ENCODE peak calls at places on chromosomes 11 and 22, in six cellular contexts. M, P, H, F, O and S are unnamed samples.

GRCh38 chr22:36469094-36469710 is 12.2 kb downstream of the TXN2 start:
- DNase-seq in P (no peak), O (no peak), M (no peak), F (no peak), H (no peak), S (no peak)

GRCh38 chr11:130042093-130042591 is 27.6 kb upstream of the APLP2 start:
- DNase-seq in M (no peak), O (peak; percentile 14), F (no peak), H (no peak), P (peak; percentile 92), S (no peak)

GRCh38 chr22:46087816-46088277 is 62.5 kb upstream of the PPARA start:
- DNase-seq in P (peak; percentile 90), O (no peak), F (no peak), M (peak; percentile 84), H (peak; percentile 88), S (peak; percentile 96)

GRCh38 chr11:4983851-4984250 is 10.8 kb upstream of the OR51L1 start:
- DNase-seq in F (no peak), M (no peak), P (no peak), O (no peak), H (no peak), S (no peak)

GRCh38 chr11:111077938-111078337 is 167.6 kb upstream of the POU2AF2 start:
- DNase-seq in H (no peak), O (no peak), P (no peak), M (no peak), F (peak; percentile 6), S (no peak)

GRCh38 chr11:125743681-125744080 is 2.4 kb upstream of the PATE1 start:
- DNase-seq in H (no peak), O (peak; percentile 54), F (no peak), P (no peak), M (no peak), S (no peak)

GRCh38 chr22:44926124-44926475 is 83.7 kb downstream of the PHF21B start:
- DNase-seq in F (no peak), O (peak; percentile 26), M (peak; percentile 40), P (no peak), H (no peak), S (no peak)

GRCh38 chr22:48959496-48959895 is 868.2 kb downstream of the BRD1 start:
- DNase-seq in O (no peak), F (no peak), M (peak; percentile 34), P (no peak), H (peak; percentile 9), S (peak; percentile 33)

GRCh38 chr22:37559901-37560681 is at the start of gene CDC42EP1:
- DNase-seq in P (no peak), H (peak; percentile 74), M (peak; percentile 87), F (peak; percentile 59), O (no peak), S (no peak)

GRCh38 chr11:111734383-111735261 is 31.6 kb downstream of the PPP2R1B start:
- DNase-seq in M (no peak), F (no peak), P (no peak), O (no peak), H (no peak), S (no peak)

GRCh38 chr11:70255717-70256116 is 14.8 kb upstream of the PPFIA1 start:
- DNase-seq in P (no peak), M (no peak), F (no peak), H (no peak), O (no peak), S (no peak)

GRCh38 chr11:69887841-69888670 is 68.8 kb upstream of the FGF3 start:
- DNase-seq in P (no peak), H (no peak), F (no peak), M (no peak), O (no peak), S (no peak)

GRCh38 chr11:88194990-88195389 is 19.7 kb upstream of the RAB38 start:
- DNase-seq in P (no peak), O (no peak), F (no peak), M (no peak), H (no peak), S (no peak)

GRCh38 chr11:1889941-1890855 is 1.5 kb downstream of the PRR33 start:
- DNase-seq in H (no peak), P (no peak), O (no peak), M (peak; percentile 57), F (no peak), S (no peak)

GRCh38 chr11:128775513-128775912 is 81.6 kb downstream of the FLI1 start:
- DNase-seq in P (peak; percentile 36), H (no peak), F (no peak), O (no peak), M (no peak), S (no peak)

GRCh38 chr22:30315962-30316576 is 10.7 kb downstream of the TBC1D10A start:
- DNase-seq in H (no peak), O (no peak), P (no peak), F (no peak), M (no peak), S (no peak)

GRCh38 chr11:115552151-115552550 is 47.9 kb upstream of the CADM1 start:
- DNase-seq in P (no peak), F (no peak), O (no peak), H (no peak), M (no peak), S (no peak)

GRCh38 chr11:221539-221938 is 14.0 kb downstream of the RIC8A start:
- DNase-seq in O (no peak), H (no peak), P (no peak), M (no peak), F (no peak), S (no peak)

GRCh38 chr11:18264677-18265542 is 1.2 kb upstream of the SAA1 start:
- DNase-seq in P (no peak), O (no peak), H (no peak), F (no peak), M (no peak), S (no peak)

GRCh38 chr11:66721939-66722338 is 7.1 kb downstream of the SPTBN2 start:
- DNase-seq in M (peak; percentile 22), O (no peak), F (no peak), H (no peak), P (no peak), S (no peak)

GRCh38 chr11:60897496-60897895 is 8.9 kb downstream of the PRPF19 start:
- DNase-seq in F (no peak), P (no peak), H (no peak), O (no peak), M (no peak), S (no peak)

GRCh38 chr11:17741487-17741886 is 6.9 kb downstream of the KCNC1 start:
- DNase-seq in P (no peak), M (peak; percentile 31), O (no peak), F (no peak), H (no peak), S (no peak)

GRCh38 chr22:38347181-38347943 is 30.1 kb upstream of the CSNK1E start:
- DNase-seq in O (no peak), M (peak; percentile 50), P (no peak), H (peak; percentile 20), F (no peak), S (peak; percentile 49)

DNA sequence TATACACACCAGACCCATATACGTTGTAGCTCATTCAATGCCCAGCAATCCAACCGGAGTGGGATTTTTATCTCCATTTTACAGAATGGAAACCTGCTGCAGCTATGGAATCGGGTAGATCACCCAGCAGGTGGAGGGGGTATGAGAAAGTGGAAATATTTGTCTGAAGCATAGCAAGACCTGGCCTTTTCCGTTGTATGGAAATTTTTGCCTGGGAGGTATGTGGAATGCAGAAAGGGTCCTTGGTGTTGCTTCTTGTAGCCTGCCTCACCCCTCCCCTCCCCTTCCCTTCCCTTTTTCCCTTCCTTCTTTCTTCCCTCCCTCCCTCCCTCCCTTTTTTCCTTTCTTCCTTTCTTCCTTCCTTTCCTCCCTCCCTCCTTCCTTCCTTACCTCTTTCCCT is 15.2 kb downstream of the TSPAN18 start:
- DNase-seq in H (no peak), O (no peak), M (no peak), P (no peak), F (no peak), S (no peak)
- H3K27me3 ChIP-seq in H (no peaks in the 10 kb centered on the region), O (no peaks in the 10 kb centered on the region), M (no peaks in the 10 kb centered on the region), P (peaks cover 42% of the 10 kb centered on the region), F (no peaks in the 10 kb centered on the region), S (no peaks in the 10 kb centered on the region)

GRCh38 chr11:102837646-102838045 is 5.8 kb downstream of the MMP3 start:
- DNase-seq in P (no peak), O (no peak), H (no peak), M (no peak), F (no peak), S (no peak)

GRCh38 chr11:102842930-102843329 is 479 bp downstream of the MMP3 start:
- DNase-seq in F (no peak), P (no peak), M (no peak), H (no peak), O (no peak), S (no peak)

GRCh38 chr11:102846292-102846691 is 2.9 kb upstream of the MMP3 start:
- DNase-seq in H (no peak), F (no peak), M (no peak), O (no peak), P (no peak), S (no peak)

GRCh38 chr11:102840018-102840417 is 3.4 kb downstream of the MMP3 start:
- DNase-seq in O (no peak), P (no peak), F (no peak), M (no peak), H (no peak), S (no peak)

DNA sequence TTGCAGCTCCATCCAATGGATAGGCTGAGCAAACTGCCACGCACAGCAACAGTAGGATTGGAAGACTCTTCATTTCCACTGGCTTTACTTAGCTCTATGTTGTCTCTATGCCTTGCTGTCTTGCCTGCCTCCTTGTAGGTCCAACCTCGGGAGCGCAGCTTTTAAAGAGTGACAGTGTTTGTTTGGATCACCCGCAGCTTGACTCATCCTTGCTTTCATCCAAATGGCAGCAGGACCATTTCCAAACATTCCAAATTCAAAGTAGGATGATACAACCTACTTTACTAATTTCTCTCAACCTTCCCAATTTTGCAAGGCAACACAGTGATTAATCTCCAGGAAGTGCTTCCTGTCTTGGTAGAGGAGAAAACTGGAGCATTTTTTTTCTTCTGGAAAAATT is at the start of gene MMP3:
- DNase-seq in F (no peak), P (no peak), O (no peak), H (no peak), M (no peak), S (no peak)
- H3K27me3 ChIP-seq in F (no peaks in the 10 kb centered on the region), P (no peaks in the 10 kb centered on the region), O (no peaks in the 10 kb centered on the region), H (no peaks in the 10 kb centered on the region), M (no peaks in the 10 kb centered on the region), S (no peaks in the 10 kb centered on the region)

DNA sequence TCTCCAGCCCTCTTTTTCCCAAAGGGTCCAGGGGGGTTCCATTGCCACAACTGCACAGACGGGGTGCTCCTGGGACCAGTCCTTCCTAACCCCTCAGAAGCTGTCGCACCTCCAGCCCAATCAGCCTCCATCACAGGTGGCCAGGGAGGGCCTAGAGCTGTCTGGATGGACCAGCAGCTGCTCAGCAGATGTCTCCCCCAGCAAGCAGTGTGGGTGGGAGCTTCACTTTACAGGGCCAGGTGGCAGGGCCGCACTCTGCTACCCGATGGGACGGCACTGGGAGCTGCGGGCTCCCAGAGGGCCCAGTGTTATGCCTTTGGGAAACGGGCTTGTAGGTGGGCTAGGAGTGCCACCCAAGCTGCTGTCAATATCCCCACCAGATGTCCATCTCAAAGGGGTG is 120.5 kb downstream of the DSCAML1 start:
- DNase-seq in F (no peak), M (no peak), H (no peak), P (no peak), O (no peak), S (no peak)
- H3K27me3 ChIP-seq in F (peaks cover 4% of the 10 kb centered on the region), M (no peaks in the 10 kb centered on the region), H (no peaks in the 10 kb centered on the region), P (no peaks in the 10 kb centered on the region), O (no peaks in the 10 kb centered on the region), S (no peaks in the 10 kb centered on the region)

DNA sequence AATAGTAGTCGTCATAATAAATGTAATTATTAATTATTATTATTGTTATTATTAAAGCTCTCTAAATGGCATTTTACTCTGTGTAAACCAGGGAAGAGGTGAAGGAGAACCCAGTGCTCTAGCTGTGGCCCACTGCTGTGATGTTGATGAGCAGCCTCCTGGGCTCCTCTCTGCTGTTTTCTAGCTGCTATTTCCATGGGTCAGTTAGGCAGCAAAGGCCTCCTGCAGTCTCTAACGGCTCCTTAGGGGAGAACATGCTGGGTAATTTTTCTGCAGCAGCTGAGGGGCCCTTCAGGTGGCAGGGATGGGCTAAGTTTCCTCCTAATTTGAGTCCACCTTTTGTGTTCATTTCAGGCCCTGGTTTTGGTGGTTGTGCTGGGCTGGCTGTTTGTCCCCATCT is 24.6 kb downstream of the SLC5A1 start:
- DNase-seq in O (no peak), P (no peak), H (no peak), M (no peak), F (no peak), S (no peak)
- H3K27me3 ChIP-seq in O (no peaks in the 10 kb centered on the region), P (peaks cover 2% of the 10 kb centered on the region), H (no peaks in the 10 kb centered on the region), M (peaks cover 11% of the 10 kb centered on the region), F (no peaks in the 10 kb centered on the region), S (no peaks in the 10 kb centered on the region)